ENCODE peak calls at places on chromosomes 1 and 21, in five cellular contexts. Q is IMR-90, Y is uterus, X is Caco-2, M is tibial artery. A is an unnamed sample.
A peak's percentile ranks its signal among the peaks of the same experiment; 100 is the strongest.

GRCh38 chr1:20654104-20654690 is 7.0 kb downstream of the DDOST start:
- DNase-seq in Q (no peak), Y (no peak), X (no peak), M (no peak), A (peak; percentile 74)

GRCh38 chr1:221458430-221459156 is 283.3 kb downstream of the DUSP10 start:
- DNase-seq in Q (peak; percentile 81), Y (no peak), X (no peak), M (no peak), A (no peak)

GRCh38 chr1:107991371-107992066 is 26.5 kb upstream of the VAV3 start:
- DNase-seq in Q (no peak), Y (no peak), X (no peak), M (no peak), A (peak; percentile 19)

GRCh38 chr1:77188770-77189169 is 30.5 kb downstream of the PIGK start:
- DNase-seq in Q (no peak), Y (no peak), X (no peak), M (no peak), A (no peak)

GRCh38 chr1:30260318-30260717 is 463.1 kb downstream of the MATN1 start:
- DNase-seq in Q (no peak), Y (no peak), X (no peak), M (no peak), A (no peak)

GRCh38 chr1:22709891-22710687 is 550 bp upstream of the EPHB2 start:
- DNase-seq in Q (peak; percentile 64), Y (peak; percentile 74), X (peak; percentile 81), M (no peak), A (peak; percentile 25)

GRCh38 chr1:217149791-217150190 is 426.6 kb upstream of the ESRRG start:
- DNase-seq in Q (no peak), Y (no peak), X (no peak), M (no peak), A (no peak)

GRCh38 chr1:156838972-156839371 is 19.9 kb downstream of the INSRR start:
- DNase-seq in Q (no peak), Y (no peak), X (peak; percentile 49), M (no peak), A (no peak)

GRCh38 chr1:23198373-23198772 is 18.9 kb downstream of the HTR1D start:
- DNase-seq in Q (peak; percentile 97), Y (no peak), X (no peak), M (no peak), A (no peak)

GRCh38 chr21:45255381-45256020 is 32.2 kb downstream of the POFUT2 start:
- DNase-seq in Q (no peak), Y (no peak), X (peak; percentile 19), M (no peak), A (no peak)

GRCh38 chr1:156931553-156931952 is 11.1 kb downstream of the LRRC71 start:
- DNase-seq in Q (peak; percentile 40), Y (no peak), X (no peak), M (no peak), A (no peak)

GRCh38 chr1:23098463-23099170 is 70.0 kb downstream of the LUZP1 start:
- DNase-seq in Q (peak; percentile 77), Y (peak; percentile 58), X (peak; percentile 59), M (peak; percentile 72), A (peak; percentile 25)

GRCh38 chr1:64196074-64196869 is 7.2 kb upstream of the UBE2U start:
- DNase-seq in Q (no peak), Y (no peak), X (no peak), M (no peak), A (no peak)

GRCh38 chr21:45294509-45295291 is 7.0 kb upstream of the POFUT2 start:
- DNase-seq in Q (peak; percentile 100), Y (peak; percentile 92), X (peak; percentile 41), M (peak; percentile 98), A (peak; percentile 63)

GRCh38 chr1:115182012-115182715 is 92.9 kb upstream of the TSPAN2 start:
- DNase-seq in Q (no peak), Y (no peak), X (no peak), M (no peak), A (no peak)

GRCh38 chr1:28761189-28761588 is 24.4 kb downstream of the YTHDF2 start:
- DNase-seq in Q (no peak), Y (no peak), X (no peak), M (no peak), A (no peak)

GRCh38 chr1:198169704-198170103 is 12.9 kb downstream of the NEK7 start:
- DNase-seq in Q (no peak), Y (no peak), X (no peak), M (no peak), A (no peak)

GRCh38 chr1:183039330-183039729 is 16.1 kb downstream of the LAMC1 start:
- DNase-seq in Q (no peak), Y (no peak), X (no peak), M (no peak), A (no peak)
- H3K4me3 ChIP-seq in Q (no peak overlapping the region), Y (no peak overlapping the region), X (no peak overlapping the region), M (no peak overlapping the region), A (no peak overlapping the region)

GRCh38 chr21:17765207-17765606 is 53.9 kb downstream of the C21orf91 start:
- DNase-seq in Q (no peak), Y (no peak), X (no peak), M (no peak), A (no peak)

GRCh38 chr21:17763286-17764037 is 55.7 kb downstream of the C21orf91 start:
- DNase-seq in Q (no peak), Y (no peak), X (no peak), M (no peak), A (no peak)

GRCh38 chr21:17757671-17758070 is 61.5 kb downstream of the C21orf91 start:
- DNase-seq in Q (no peak), Y (no peak), X (no peak), M (no peak), A (no peak)

GRCh38 chr21:17758703-17759102 is 60.5 kb downstream of the C21orf91 start:
- DNase-seq in Q (no peak), Y (no peak), X (no peak), M (no peak), A (no peak)

GRCh38 chr21:17759546-17760178 is 59.5 kb downstream of the C21orf91 start:
- DNase-seq in Q (no peak), Y (no peak), X (no peak), M (no peak), A (no peak)
- H3K4me1 ChIP-seq in Q (no peaks in the 10 kb centered on the region), Y (peaks cover 3% of the 10 kb centered on the region), X (peaks cover 13% of the 10 kb centered on the region), M (no peaks in the 10 kb centered on the region), A (no peaks in the 10 kb centered on the region)

GRCh38 chr1:200885564-200886402 is 8.9 kb upstream of the INAVA start:
- DNase-seq in Q (no peak), Y (no peak), X (no peak), M (no peak), A (no peak)

GRCh38 chr1:200887772-200888348 is 6.8 kb upstream of the INAVA start:
- DNase-seq in Q (no peak), Y (no peak), X (no peak), M (peak; percentile 4), A (no peak)

GRCh38 chr1:200888349-200888838 is 6.3 kb upstream of the INAVA start:
- DNase-seq in Q (no peak), Y (no peak), X (no peak), M (no peak), A (no peak)

GRCh38 chr1:200887036-200887435 is 7.7 kb upstream of the INAVA start:
- DNase-seq in Q (no peak), Y (no peak), X (no peak), M (no peak), A (no peak)

DNA sequence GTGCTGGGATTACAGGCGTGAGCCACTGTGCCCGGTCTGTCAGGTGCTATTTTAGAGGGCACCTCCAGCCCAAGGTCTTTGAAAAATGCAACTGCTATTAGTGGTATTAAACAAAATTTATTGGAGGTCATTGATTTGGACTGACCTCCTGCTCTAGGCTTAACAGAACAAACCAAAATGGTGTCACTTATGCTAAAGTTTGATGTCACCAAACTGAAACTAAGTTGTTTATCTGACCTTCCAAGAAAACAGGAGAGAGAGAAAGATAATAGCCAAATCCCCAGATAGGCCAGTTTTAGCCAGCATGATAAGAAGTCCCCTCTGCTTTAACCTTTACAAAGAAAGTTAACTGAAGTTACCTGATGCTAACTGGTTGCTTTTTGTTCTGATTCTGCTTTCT is 8.1 kb upstream of the INAVA start:
- DNase-seq in Q (no peak), Y (no peak), X (no peak), M (no peak), A (no peak)
- H3K4me3 ChIP-seq in Q (no peak overlapping the region), Y (no peak overlapping the region), X (no peak overlapping the region), M (no peak overlapping the region), A (no peak overlapping the region)

DNA sequence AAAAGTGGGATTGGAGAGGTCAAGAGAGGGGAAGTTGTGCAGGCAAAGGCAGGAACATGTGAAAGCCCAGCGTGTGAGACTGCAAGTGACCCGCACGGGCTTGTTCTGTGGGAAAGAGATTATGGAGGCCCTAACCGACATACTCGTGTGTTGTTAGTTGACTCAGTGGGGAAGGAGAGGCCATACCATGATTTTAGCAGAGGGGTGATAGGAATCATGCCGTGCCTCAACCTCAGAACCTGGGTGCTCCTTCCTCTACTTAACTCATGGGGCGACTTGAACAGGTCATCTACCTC is 19.3 kb downstream of the PGLYRP3 start:
- DNase-seq in Q (no peak), Y (no peak), X (no peak), M (no peak), A (no peak)
- H3K4me1 ChIP-seq in Q (no peaks in the 10 kb centered on the region), Y (no peaks in the 10 kb centered on the region), X (peaks cover 9% of the 10 kb centered on the region), M (no peaks in the 10 kb centered on the region), A (no peaks in the 10 kb centered on the region)

A was measured in gastrocnemius medialis.